ENCODE peak calls at places on chromosomes 12 and 14, in nine cellular contexts. O, Y, I, W, M, V, U, T and C are unnamed samples.

GRCh38 chr12:19191563-19191962 is 62.0 kb downstream of the PLEKHA5 start:
- ATAC-seq in O (no peak), Y (no peak), I (no peak), W (no peak), M (no peak), V (no peak), U (no peak), T (no peak), C (no peak)

GRCh38 chr12:30696103-30696408 is 387 bp upstream of the IPO8 start:
- ATAC-seq in O (no peak), Y (no peak), I (peak; percentile 55), W (no peak), M (no peak), V (peak; percentile 37), U (peak; percentile 8), T (no peak), C (no peak)

GRCh38 chr12:3004655-3005565 is 45.7 kb downstream of the TEAD4 start:
- ATAC-seq in O (peak; percentile 45), Y (peak; percentile 66), I (peak; percentile 78), W (no peak), M (no peak), V (no peak), U (no peak), T (peak; percentile 60), C (peak; percentile 72)

GRCh38 chr12:52984136-52984535 is 22.1 kb upstream of the EIF4B start:
- ATAC-seq in O (peak; percentile 70), Y (peak; percentile 76), I (peak; percentile 83), W (no peak), M (peak; percentile 70), V (no peak), U (no peak), T (peak; percentile 58), C (peak; percentile 42)

GRCh38 chr14:39430762-39431415 is 1.3 kb downstream of the FBXO33 start:
- ATAC-seq in O (peak; percentile 3), Y (peak; percentile 7), I (no peak), W (peak; percentile 0), M (peak; percentile 0), V (peak; percentile 7), U (peak; percentile 1), T (no peak), C (no peak)

GRCh38 chr12:24681570-24681969 is 267.3 kb downstream of the BCAT1 start:
- ATAC-seq in O (no peak), Y (no peak), I (no peak), W (no peak), M (no peak), V (no peak), U (no peak), T (no peak), C (no peak)

GRCh38 chr12:2450553-2450952 is 344.2 kb upstream of the FKBP4 start:
- ATAC-seq in O (no peak), Y (no peak), I (no peak), W (no peak), M (no peak), V (no peak), U (no peak), T (no peak), C (no peak)

GRCh38 chr12:55722948-55723347 is 2.8 kb downstream of the RDH5 start:
- ATAC-seq in O (no peak), Y (no peak), I (no peak), W (no peak), M (no peak), V (no peak), U (no peak), T (no peak), C (no peak)

GRCh38 chr14:102213984-102214658 is 74.4 kb downstream of the WDR20 start:
- ATAC-seq in O (no peak), Y (no peak), I (no peak), W (no peak), M (no peak), V (no peak), U (no peak), T (peak; percentile 45), C (no peak)

GRCh38 chr12:41769810-41770209 is 374.9 kb downstream of the GXYLT1 start:
- ATAC-seq in O (no peak), Y (no peak), I (no peak), W (no peak), M (no peak), V (peak; percentile 35), U (peak; percentile 64), T (no peak), C (no peak)

GRCh38 chr12:29552324-29552927 is 54.9 kb upstream of the OVCH1 start:
- ATAC-seq in O (peak; percentile 53), Y (peak; percentile 87), I (peak; percentile 87), W (peak; percentile 57), M (peak; percentile 81), V (peak; percentile 71), U (no peak), T (peak; percentile 93), C (peak; percentile 90)

GRCh38 chr12:55982319-55982936 is 8.6 kb downstream of the RAB5B start:
- ATAC-seq in O (no peak), Y (no peak), I (no peak), W (peak; percentile 78), M (no peak), V (no peak), U (no peak), T (no peak), C (no peak)

GRCh38 chr12:46089414-46090162 is 99.2 kb upstream of the SCAF11 start:
- ATAC-seq in O (no peak), Y (no peak), I (no peak), W (peak; percentile 92), M (no peak), V (no peak), U (no peak), T (no peak), C (peak; percentile 95)